ENCODE peak calls at places on chromosomes 3 and 15, in seven cellular contexts. W, B, Z, G, S, C and Q are unnamed samples. For H3K9me3 and H3K27me3, the result is how much of the 10 kb centered on the place peaks cover.

GRCh38 chr3:8532251-8532831 is 30.7 kb downstream of the LMCD1 start:
- DNase-seq in G (no peak), Z (no peak), C (no peak), B (no peak), S (no peak), W (no peak), Q (no peak)

GRCh38 chr15:79089331-79089889 is 1.2 kb downstream of the RASGRF1 start:
- DNase-seq in S (no peak), Z (no peak), G (no peak), B (no peak), C (no peak), W (peak), Q (no peak)

GRCh38 chr3:30646181-30646876 is 39.9 kb downstream of the TGFBR2 start:
- DNase-seq in B (no peak), W (no peak), C (no peak), Z (no peak), G (no peak), S (no peak), Q (no peak)

GRCh38 chr15:60757831-60758570 is 279.1 kb upstream of the ICE2 start:
- DNase-seq in W (no peak), C (no peak), Z (no peak), B (peak), S (no peak), G (no peak), Q (no peak)

GRCh38 chr3:50211930-50212329 is 6.9 kb downstream of the SLC38A3 start:
- DNase-seq in C (no peak), Z (no peak), S (no peak), B (no peak), W (no peak), G (no peak), Q (no peak)

GRCh38 chr15:92586383-92586910 is 69.1 kb downstream of the FAM174B start:
- DNase-seq in G (no peak), S (no peak), W (no peak), C (no peak), Z (no peak), B (no peak), Q (no peak)

GRCh38 chr3:135967867-135968266 is 2.3 kb downstream of the PPP2R3A start:
- DNase-seq in S (no peak), B (no peak), G (no peak), W (no peak), C (no peak), Z (no peak), Q (no peak)

GRCh38 chr3:141294300-141294699 is 62.7 kb downstream of the PXYLP1 start:
- DNase-seq in W (no peak), C (no peak), G (no peak), B (no peak), Z (no peak), S (no peak), Q (no peak)

GRCh38 chr3:152362086-152362485 is 93.4 kb downstream of the MBNL1 start:
- DNase-seq in S (no peak), C (no peak), G (no peak), B (no peak), Z (no peak), W (no peak), Q (no peak)

GRCh38 chr3:44104668-44105321 is 136.9 kb upstream of the TOPAZ1 start:
- DNase-seq in W (no peak), B (no peak), C (peak), G (no peak), Z (peak), S (no peak), Q (no peak)

GRCh38 chr3:23923786-23924185 is 6.9 kb downstream of the RPL15 start:
- DNase-seq in S (no peak), G (peak), W (no peak), C (no peak), Z (no peak), B (no peak), Q (no peak)

GRCh38 chr3:3179407-3180094 is at the start of gene CRBN:
- DNase-seq in B (peak), W (peak), Z (peak), C (peak), G (peak), S (peak), Q (peak)

GRCh38 chr3:3178498-3179328 is 778 bp downstream of the CRBN start:
- DNase-seq in G (no peak), S (no peak), Z (no peak), C (no peak), W (no peak), B (no peak), Q (no peak)

GRCh38 chr3:3172627-3173026 is 6.9 kb downstream of the CRBN start:
- DNase-seq in Z (no peak), G (no peak), S (no peak), B (no peak), W (no peak), C (no peak), Q (no peak)

GRCh38 chr3:3180421-3180820 is 930 bp upstream of the CRBN start:
- DNase-seq in B (no peak), W (no peak), C (no peak), G (no peak), Z (no peak), S (no peak), Q (no peak)

GRCh38 chr3:3177861-3178497 is 1.5 kb downstream of the CRBN start:
- DNase-seq in Z (no peak), W (no peak), S (no peak), B (peak), G (peak), C (no peak), Q (no peak)
- H3K9me3 ChIP-seq in Z (under half), W (under half), S (under half), B (under half), G (under half), C (under half), Q (under half)

GRCh38 chr15:48774484-48774883 is 36.4 kb downstream of the CEP152 start:
- DNase-seq in W (no peak), B (no peak), Z (no peak), C (no peak), G (no peak), S (no peak), Q (no peak)

GRCh38 chr15:48775556-48775955 is 35.3 kb downstream of the CEP152 start:
- DNase-seq in S (no peak), W (no peak), B (no peak), C (no peak), Z (no peak), G (no peak), Q (no peak)

GRCh38 chr15:48778338-48778730 is 32.5 kb downstream of the CEP152 start:
- DNase-seq in S (no peak), C (no peak), Z (no peak), B (no peak), G (no peak), W (no peak), Q (no peak)

GRCh38 chr15:48781002-48781401 is 29.9 kb downstream of the CEP152 start:
- DNase-seq in S (no peak), W (no peak), Z (no peak), B (no peak), C (no peak), G (no peak), Q (no peak)

DNA sequence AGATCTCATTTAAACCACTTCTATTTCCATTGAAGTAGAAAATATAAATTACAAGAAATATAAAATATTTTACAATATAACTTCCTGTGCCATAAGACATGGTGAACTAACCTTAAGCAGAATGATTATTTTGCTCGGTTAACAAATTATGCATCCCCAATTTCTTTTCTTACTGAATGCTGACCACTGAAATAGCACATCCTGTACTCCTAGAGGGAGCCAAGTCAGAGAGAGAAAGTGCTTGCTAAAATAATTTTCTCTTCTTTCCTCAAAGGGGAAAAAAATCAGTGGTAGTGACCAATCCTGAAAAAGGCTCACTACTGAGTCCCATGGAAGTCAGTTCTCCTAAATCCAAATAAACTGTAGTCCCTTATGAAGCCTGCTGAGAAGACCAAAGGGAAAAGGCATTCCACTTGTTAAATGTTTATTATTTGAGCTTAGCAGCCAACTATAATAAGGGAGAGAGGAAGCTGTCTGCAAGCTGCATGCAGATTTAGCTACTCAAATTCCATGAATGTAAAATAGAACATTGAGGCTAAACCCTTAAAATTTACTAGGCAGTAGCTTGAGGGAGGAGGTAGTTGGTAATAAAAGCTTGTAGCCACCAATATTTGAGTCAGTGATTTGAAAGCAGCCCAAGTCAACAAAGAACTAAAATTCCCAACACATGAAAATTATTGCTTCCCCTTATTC is 33.1 kb downstream of the CEP152 start:
- DNase-seq in C (no peak), S (no peak), B (no peak), G (no peak), W (no peak), Z (no peak), Q (no peak)
- H3K27me3 ChIP-seq in C (under half), S (under half), B (under half), G (under half), W (under half), Z (under half), Q (under half)

GRCh38 chr15:49421991-49422390 is 1.1 kb upstream of the FGF7 start:
- DNase-seq in G (peak), W (peak), S (no peak), Z (peak), B (peak), C (peak), Q (peak)
- TF ChIP-seq YY1 in G (no peak), W (no peak), S (no peak), Z (no peak), B (no peak), C (peak), Q (no peak)

DNA sequence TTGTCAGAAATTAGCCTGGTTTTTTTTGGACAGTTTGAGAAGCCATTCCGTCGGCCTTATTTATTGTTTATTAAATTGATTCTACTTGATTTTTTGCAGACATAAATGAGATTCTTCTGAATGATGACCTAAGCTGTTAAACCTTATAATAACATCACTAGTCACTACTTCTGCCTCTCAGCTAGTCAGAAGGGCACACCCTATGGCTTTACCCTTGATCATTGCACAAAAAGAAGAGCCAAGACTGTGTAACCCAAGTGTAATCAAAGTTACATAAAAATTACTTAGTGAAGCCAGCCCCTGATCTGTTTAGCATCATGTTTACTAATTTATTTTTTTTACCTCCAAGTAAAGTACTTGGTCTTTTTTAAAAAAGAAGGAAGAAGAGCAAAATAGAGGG is 64.3 kb downstream of the CHL1 start:
- DNase-seq in Z (no peak), G (no peak), S (no peak), W (no peak), C (no peak), B (no peak), Q (no peak)
- H3K9me3 ChIP-seq in Z (under half), G (under half), S (under half), W (under half), C (under half), B (under half), Q (under half)

DNA sequence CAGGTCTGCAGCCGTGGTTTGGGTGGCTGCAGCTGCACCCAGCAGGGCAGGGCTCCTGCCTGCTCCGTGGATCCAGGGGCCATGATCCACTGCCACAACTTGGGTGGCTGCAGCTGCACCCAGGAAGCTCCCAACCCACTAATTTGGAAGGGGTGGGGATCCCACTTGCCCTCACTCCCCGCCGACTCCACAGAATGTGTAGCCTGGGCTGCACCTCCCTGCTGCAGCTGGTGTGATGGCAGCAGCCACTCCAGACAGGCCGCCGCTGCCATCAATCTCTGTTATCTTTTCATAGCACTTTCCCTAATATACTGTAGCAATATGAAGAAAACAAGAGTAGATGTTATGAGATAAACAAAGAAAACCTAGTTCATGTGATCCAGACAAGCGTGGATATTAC is 137.8 kb upstream of the CNTN3 start:
- DNase-seq in C (no peak), S (no peak), B (no peak), W (peak), G (no peak), Z (no peak), Q (no peak)
- H3K27me3 ChIP-seq in C (under half), S (under half), B (under half), W (under half), G (under half), Z (under half), Q (under half)

GRCh38 chr3:9717050-9717555 is 13.5 kb downstream of the CPNE9 start:
- DNase-seq in C (no peak), W (no peak), Z (no peak), S (no peak), G (no peak), B (no peak), Q (no peak)
- TF ChIP-seq YY1 in C (no peak), W (no peak), Z (no peak), S (no peak), G (no peak), B (no peak), Q (no peak)